ENCODE peak calls at places on chromosomes 6 and 20, in seven cellular contexts. A is mesenchymal stem cell, X is H1, V is IMR-90, G is trophoblast cell, H is H9, R is neuronal stem cell. S is an unnamed sample.

GRCh38 chr6:126804255-126805064 is 314.0 kb upstream of the RSPO3 start:
- DNase-seq in A (peak; percentile 67), G (peak; percentile 69), R (peak; percentile 43), H (no peak), X (no peak), V (peak; percentile 55), S (peak; percentile 68)

GRCh38 chr6:150547511-150548222 is 52.0 kb upstream of the PLEKHG1 start:
- DNase-seq in X (no peak), H (peak; percentile 40), A (no peak), R (no peak), V (no peak), G (no peak), S (peak; percentile 52)

GRCh38 chr6:82185948-82186347 is 61.6 kb downstream of the IBTK start:
- DNase-seq in V (no peak), A (no peak), X (no peak), R (no peak), H (no peak), G (no peak), S (no peak)

GRCh38 chr6:31952140-31952805 is 6.4 kb downstream of the CFB start:
- DNase-seq in V (peak; percentile 63), H (peak; percentile 51), R (peak; percentile 53), A (peak; percentile 72), G (peak; percentile 84), X (peak; percentile 76), S (peak; percentile 60)

GRCh38 chr20:44287272-44288097 is 23.5 kb downstream of the FITM2 start:
- DNase-seq in X (no peak), G (no peak), V (no peak), R (no peak), A (no peak), H (no peak), S (no peak)

GRCh38 chr6:26159417-26160273 is 72.4 kb downstream of the HFE start:
- DNase-seq in G (peak; percentile 28), H (no peak), A (peak; percentile 55), X (no peak), R (no peak), V (no peak), S (peak; percentile 66)

GRCh38 chr20:18847226-18847625 is 33.6 kb downstream of the SCP2D1 start:
- DNase-seq in R (no peak), G (no peak), A (no peak), V (no peak), H (no peak), X (no peak), S (no peak)

GRCh38 chr6:16625319-16626240 is 135.7 kb downstream of the ATXN1 start:
- DNase-seq in R (no peak), A (peak; percentile 11), G (peak; percentile 16), V (peak; percentile 28), H (no peak), X (no peak), S (no peak)

GRCh38 chr6:3139090-3139903 is 18.0 kb downstream of the TUBB2A start:
- DNase-seq in X (no peak), A (peak; percentile 84), V (peak; percentile 91), G (peak; percentile 87), R (no peak), H (no peak), S (no peak)

GRCh38 chr6:155872961-155873360 is 417.3 kb upstream of the NOX3 start:
- DNase-seq in X (no peak), V (no peak), G (no peak), R (no peak), H (peak; percentile 34), A (no peak), S (no peak)

GRCh38 chr6:113879186-113880096 is 22.3 kb downstream of the MARCKS start:
- DNase-seq in R (peak; percentile 31), H (peak; percentile 65), G (peak; percentile 69), V (peak; percentile 83), A (peak; percentile 78), X (no peak), S (peak; percentile 84)

GRCh38 chr20:40307937-40308478 is 381.0 kb downstream of the MAFB start:
- DNase-seq in G (no peak), H (no peak), X (no peak), A (no peak), V (no peak), R (no peak), S (no peak)

GRCh38 chr6:158784505-158784904 is 34.7 kb downstream of the EZR start:
- DNase-seq in R (no peak), X (no peak), G (peak; percentile 65), A (no peak), H (no peak), V (peak; percentile 70), S (peak; percentile 84)

GRCh38 chr20:62029296-62029695 is 36.4 kb downstream of the TAF4 start:
- DNase-seq in V (no peak), X (no peak), G (no peak), R (no peak), A (no peak), H (no peak), S (no peak)

GRCh38 chr6:47238456-47238995 is 71.2 kb downstream of the TNFRSF21 start:
- DNase-seq in R (no peak), V (peak; percentile 29), A (peak; percentile 49), X (no peak), G (peak; percentile 67), H (no peak), S (peak; percentile 39)

GRCh38 chr6:143110572-143110971 is 49.9 kb downstream of the AIG1 start:
- DNase-seq in A (peak; percentile 6), X (no peak), R (no peak), G (peak; percentile 27), V (peak; percentile 73), H (no peak), S (no peak)

DNA sequence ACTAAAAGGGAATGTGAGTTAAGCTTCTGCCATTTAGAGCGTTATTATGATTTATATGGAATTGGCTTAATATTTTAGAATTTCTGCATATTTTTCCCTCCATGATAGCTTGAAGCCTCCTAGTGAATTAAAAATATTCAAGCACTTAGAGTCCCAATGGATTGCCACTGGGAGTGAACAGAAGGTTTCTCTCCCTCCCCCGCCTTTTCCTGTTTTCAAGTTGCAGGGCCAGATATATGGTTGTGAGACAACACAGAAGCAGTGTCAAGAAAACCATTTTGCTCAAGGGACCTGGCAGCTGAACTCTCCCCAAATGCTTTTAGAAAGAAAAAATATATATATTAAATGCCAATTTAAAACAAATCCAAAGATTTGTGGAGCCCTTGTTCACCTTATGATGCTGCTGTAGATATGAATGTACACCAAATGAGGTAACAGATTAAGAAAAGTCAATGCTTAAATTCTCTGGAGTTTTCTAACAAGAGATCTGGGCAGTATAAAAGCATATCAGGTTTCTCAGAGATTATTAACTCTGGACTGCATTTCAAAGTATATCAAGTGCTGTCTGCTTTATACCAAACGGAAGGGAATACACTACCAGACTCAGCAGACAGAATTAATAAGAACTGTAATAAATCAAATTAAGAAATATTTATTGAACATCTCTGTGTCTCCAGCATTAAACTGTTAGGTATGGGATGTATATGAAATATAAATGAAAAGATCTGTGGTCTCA is 357.4 kb downstream of the HDGFL1 start:
- DNase-seq in H (no peak), X (no peak), G (no peak), V (no peak), A (peak; percentile 26), R (no peak), S (peak; percentile 42)
- H2BK5ac ChIP-seq in H (no peak overlapping the region), X (no peak overlapping the region), G (no peak overlapping the region), V (no peak overlapping the region), A (no peak overlapping the region), R (no peak overlapping the region), S (no peak overlapping the region)

GRCh38 chr6:118400582-118400981 is 147.5 kb upstream of the PLN start:
- DNase-seq in R (no peak), A (peak; percentile 26), H (no peak), V (peak; percentile 27), G (no peak), X (no peak), S (no peak)

GRCh38 chr6:118403036-118403435 is 145.1 kb upstream of the PLN start:
- DNase-seq in V (peak; percentile 35), G (no peak), X (no peak), R (no peak), H (no peak), A (no peak), S (no peak)

GRCh38 chr6:118400098-118400497 is 148.0 kb upstream of the PLN start:
- DNase-seq in G (no peak), V (no peak), H (no peak), R (no peak), X (no peak), A (no peak), S (no peak)

GRCh38 chr6:118398066-118398465 is 150.0 kb upstream of the PLN start:
- DNase-seq in H (no peak), X (no peak), A (no peak), R (no peak), G (no peak), V (no peak), S (no peak)

DNA sequence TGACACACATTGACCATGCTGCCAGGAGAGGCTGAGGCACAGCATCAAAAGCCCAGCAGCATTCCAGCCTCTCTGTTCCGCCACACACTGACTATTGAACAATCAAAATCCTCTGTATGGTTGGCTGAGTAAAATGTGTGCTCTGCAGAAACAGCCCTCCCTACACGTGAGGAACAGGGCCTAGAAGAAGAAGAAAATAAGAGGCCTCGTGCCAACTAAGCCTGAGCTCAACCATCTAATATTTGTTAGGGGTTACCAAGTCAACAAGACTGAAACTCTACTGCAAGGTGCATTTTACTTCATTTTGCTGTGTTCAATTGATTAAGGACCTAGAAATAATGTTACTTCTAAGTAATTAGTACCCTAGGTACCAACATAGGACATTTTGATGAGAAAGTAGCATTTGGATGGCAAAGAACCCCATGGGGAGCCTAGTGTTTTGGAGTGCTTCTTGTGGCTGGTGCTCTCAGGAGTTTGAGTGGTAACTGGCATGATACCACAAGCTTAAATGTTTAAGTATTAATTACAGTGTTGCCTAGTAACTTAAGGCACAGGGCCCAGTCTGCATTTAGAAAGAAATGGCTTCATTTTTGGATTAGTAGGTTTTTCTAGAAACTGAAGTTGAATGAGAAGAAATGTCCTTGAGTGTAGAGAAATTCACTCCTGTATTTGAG is 146.6 kb upstream of the PLN start:
- DNase-seq in A (no peak), X (no peak), V (no peak), G (no peak), R (no peak), H (no peak), S (no peak)
- H2BK5ac ChIP-seq in A (no peak overlapping the region), X (no peak overlapping the region), V (no peak overlapping the region), G (no peak overlapping the region), R (no peak overlapping the region), H (no peak overlapping the region), S (no peak overlapping the region)

DNA sequence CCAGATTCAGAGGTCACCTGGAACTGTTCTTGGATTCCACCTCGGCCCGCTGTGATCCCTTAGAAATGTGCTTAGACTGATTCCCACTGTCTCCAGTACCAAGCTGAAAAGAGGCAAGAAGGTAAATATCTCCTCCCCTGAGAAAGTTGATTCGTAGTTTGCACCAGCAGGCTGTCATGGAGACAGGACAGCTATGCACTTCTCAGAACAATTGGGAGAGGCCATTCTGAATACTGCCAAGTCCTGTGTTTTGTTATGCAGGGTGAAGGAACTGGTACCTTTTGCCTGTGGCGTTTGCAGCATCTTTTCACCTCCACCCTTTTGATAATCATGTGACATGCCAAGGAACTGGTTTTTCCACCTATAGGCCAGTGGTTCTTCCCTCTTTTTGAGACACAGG is 58.2 kb upstream of the RNGTT start:
- DNase-seq in V (no peak), H (peak; percentile 83), X (no peak), A (no peak), R (no peak), G (peak; percentile 49), S (peak; percentile 92)
- H2BK5ac ChIP-seq in V (no peak overlapping the region), H (no peak overlapping the region), X (no peak overlapping the region), A (no peak overlapping the region), R (no peak overlapping the region), G (no peak overlapping the region), S (no peak overlapping the region)

DNA sequence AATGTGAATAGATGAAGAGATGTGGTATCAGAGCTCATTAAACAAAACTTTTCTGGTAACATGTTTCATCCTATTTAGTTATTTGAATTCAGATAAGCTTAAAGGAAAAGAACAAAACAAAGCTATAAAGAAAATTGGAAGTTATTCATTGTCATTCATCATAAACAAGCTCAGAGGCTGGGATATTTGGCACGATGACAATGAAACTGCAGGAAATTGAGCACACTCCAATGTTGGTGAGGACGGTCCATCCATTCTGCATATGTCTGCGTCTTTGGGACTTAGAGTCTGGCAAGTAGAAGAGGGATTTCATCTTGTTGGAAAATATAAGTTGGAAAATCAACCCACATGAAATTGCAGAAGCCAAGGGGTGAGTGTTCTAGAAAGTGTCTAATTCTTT is 78.3 kb downstream of the HDGFL1 start:
- DNase-seq in V (no peak), G (no peak), R (no peak), H (no peak), A (no peak), X (no peak), S (no peak)
- H2BK5ac ChIP-seq in V (no peak overlapping the region), G (no peak overlapping the region), R (no peak overlapping the region), H (no peak overlapping the region), A (no peak overlapping the region), X (no peak overlapping the region), S (no peak overlapping the region)